ENCODE peak calls at places on chromosomes 3 and 15, in seven cellular contexts. L is naive B cell; Z is HuH-7; O is progenitor cell of endocrine pancreas; G is effector CD4-positive, alpha-beta T cell; A is SHP77; T is ACHN. I is an unnamed sample.
A peak's percentile ranks its signal among the peaks of the same experiment; 100 is the strongest.

GRCh38 chr15:48330855-48331795 is at the start of gene DUT:
- DNase-seq in Z (peak; percentile 69), A (peak; percentile 29), L (peak; percentile 81), T (peak; percentile 63), O (peak; percentile 64), G (peak; percentile 70), I (peak; percentile 88)

GRCh38 chr15:67266870-67267269 is 12.3 kb downstream of the IQCH start:
- DNase-seq in G (no peak), T (no peak), O (no peak), Z (no peak), L (no peak), A (no peak), I (no peak)

GRCh38 chr15:39361497-39361896 is 219.4 kb upstream of the THBS1 start:
- DNase-seq in G (no peak), T (no peak), L (no peak), Z (no peak), A (no peak), O (no peak), I (no peak)

GRCh38 chr3:69241769-69242168 is 119.4 kb upstream of the LMOD3 start:
- DNase-seq in L (no peak), T (no peak), A (no peak), G (no peak), O (no peak), Z (no peak), I (no peak)

GRCh38 chr3:66037330-66037985 is 1.3 kb downstream of the MAGI1 start:
- DNase-seq in T (peak; percentile 48), G (no peak), A (peak; percentile 65), L (no peak), O (peak; percentile 38), Z (peak; percentile 50), I (peak; percentile 60)

GRCh38 chr3:32421991-32422859 is 30.6 kb downstream of the CMTM7 start:
- DNase-seq in T (peak; percentile 46), A (peak; percentile 24), O (no peak), G (no peak), L (no peak), Z (no peak), I (peak; percentile 93)

GRCh38 chr15:69546182-69546581 is 93.6 kb downstream of the RPLP1 start:
- DNase-seq in G (no peak), T (no peak), A (no peak), O (no peak), Z (no peak), L (no peak), I (no peak)

GRCh38 chr3:112646623-112647022 is 5.7 kb upstream of the CCDC80 start:
- DNase-seq in Z (peak; percentile 39), A (peak; percentile 29), G (no peak), L (no peak), O (no peak), T (peak; percentile 48), I (no peak)

GRCh38 chr15:73265536-73266153 is 103.1 kb downstream of the HCN4 start:
- DNase-seq in G (peak; percentile 20), L (peak; percentile 19), A (peak; percentile 33), O (peak; percentile 44), Z (peak; percentile 63), T (peak; percentile 40), I (peak; percentile 44)

GRCh38 chr3:3664916-3665315 is 134.3 kb upstream of the LRRN1 start:
- DNase-seq in L (no peak), O (no peak), T (no peak), G (no peak), Z (no peak), A (no peak), I (no peak)

GRCh38 chr3:126309162-126309561 is 48.0 kb downstream of the KLF15 start:
- DNase-seq in O (no peak), L (no peak), G (no peak), Z (no peak), A (no peak), T (no peak), I (no peak)

GRCh38 chr3:127172670-127173515 is 20.0 kb upstream of the PRR23E start:
- DNase-seq in G (no peak), T (peak; percentile 18), A (peak; percentile 47), L (no peak), Z (no peak), O (no peak), I (no peak)

GRCh38 chr15:71272932-71273331 is 157.7 kb downstream of the THSD4 start:
- DNase-seq in T (no peak), A (no peak), Z (no peak), O (no peak), G (no peak), L (no peak), I (no peak)

GRCh38 chr3:139546772-139547171 is 7.2 kb upstream of the RBP1 start:
- DNase-seq in G (no peak), A (no peak), O (no peak), L (no peak), Z (no peak), T (no peak), I (no peak)

GRCh38 chr3:99648496-99648895 is 10.1 kb downstream of the COL8A1 start:
- DNase-seq in A (no peak), L (no peak), O (no peak), G (no peak), T (no peak), Z (no peak), I (no peak)

GRCh38 chr15:57025264-57025939 is 107.0 kb downstream of the TCF12 start:
- DNase-seq in O (no peak), L (no peak), Z (no peak), G (no peak), T (no peak), A (no peak), I (no peak)

GRCh38 chr3:156181509-156181908 is 61.1 kb downstream of the KCNAB1 start:
- DNase-seq in Z (no peak), T (peak; percentile 34), G (no peak), O (no peak), A (no peak), L (no peak), I (no peak)

GRCh38 chr3:157631468-157631867 is 128.3 kb upstream of the VEPH1 start:
- DNase-seq in Z (no peak), O (no peak), L (no peak), A (no peak), T (no peak), G (no peak), I (no peak)

GRCh38 chr3:196604548-196604947 is 34.9 kb upstream of the NRROS start:
- DNase-seq in L (peak; percentile 53), Z (no peak), T (no peak), G (peak; percentile 52), O (no peak), A (no peak), I (no peak)

GRCh38 chr3:171349392-171349791 is 110.8 kb downstream of the TNIK start:
- DNase-seq in T (no peak), A (no peak), O (no peak), G (no peak), Z (no peak), L (no peak), I (no peak)

GRCh38 chr3:133568294-133569014 is 5.0 kb upstream of the CDV3 start:
- DNase-seq in Z (no peak), A (no peak), O (no peak), G (no peak), T (peak; percentile 97), L (no peak), I (no peak)

GRCh38 chr3:37666618-37667017 is 195.1 kb upstream of the CTDSPL start:
- DNase-seq in A (no peak), O (no peak), L (no peak), T (no peak), G (no peak), Z (no peak), I (no peak)

GRCh38 chr3:151084893-151085226 is 604 bp upstream of the MED12L start:
- DNase-seq in Z (no peak), G (no peak), O (no peak), A (no peak), L (no peak), T (no peak), I (no peak)

GRCh38 chr3:161854232-161854771 is 357.7 kb downstream of the OTOL1 start:
- DNase-seq in Z (no peak), L (no peak), T (peak; percentile 2), G (no peak), A (peak; percentile 1), O (no peak), I (peak; percentile 38)

GRCh38 chr3:117756580-117756979 is 1047.0 kb downstream of the TUSC7 start:
- DNase-seq in T (no peak), O (no peak), L (no peak), G (no peak), Z (no peak), A (peak; percentile 69), I (no peak)

GRCh38 chr15:31442203-31443090 is 115.8 kb downstream of the KLF13 start:
- DNase-seq in T (peak; percentile 6), L (no peak), G (no peak), Z (peak; percentile 37), O (no peak), A (no peak), I (peak; percentile 52)

GRCh38 chr3:45583021-45583851 is 11.3 kb upstream of the LIMD1 start:
- DNase-seq in L (no peak), G (no peak), A (no peak), T (no peak), Z (no peak), O (no peak), I (peak; percentile 37)

GRCh38 chr3:131453536-131453935 is 49.2 kb downstream of the MRPL3 start:
- DNase-seq in L (no peak), O (no peak), Z (no peak), G (no peak), T (no peak), A (no peak), I (no peak)

I was measured in colonic mucosa.